ENCODE peak calls at places on chromosomes 13 and 19, in five cellular contexts. Z is cortex of kidney, Q is NCI-H2171, N is NCI-H2081, J is mesendoderm. O is an unnamed sample.

GRCh38 chr13:37479901-37480300 is 118.7 kb downstream of the POSTN start:
- DNase-seq in N (no peak), Z (no peak), Q (no peak), J (no peak), O (no peak)

GRCh38 chr13:23753523-23753922 is 135.7 kb downstream of the MIPEP start:
- DNase-seq in Q (no peak), J (peak), Z (no peak), N (no peak), O (no peak)

GRCh38 chr19:45137179-45137761 is 23.5 kb downstream of the NKPD1 start:
- DNase-seq in J (no peak), Z (no peak), Q (no peak), N (peak), O (no peak)

GRCh38 chr13:102033316-102033715 is 368.5 kb downstream of the FGF14 start:
- DNase-seq in Z (no peak), Q (no peak), N (no peak), J (no peak), O (no peak)

GRCh38 chr19:28701491-28701890 is 511.5 kb downstream of the UQCRFS1 start:
- DNase-seq in N (no peak), Q (no peak), Z (no peak), J (no peak), O (no peak)

GRCh38 chr19:42422092-42422575 is 5.1 kb downstream of the LIPE start:
- DNase-seq in J (no peak), N (no peak), Z (no peak), Q (no peak), O (no peak)

GRCh38 chr19:37243206-37243632 is 25.2 kb downstream of the ZNF383 start:
- DNase-seq in Z (no peak), N (no peak), Q (no peak), J (no peak), O (no peak)

GRCh38 chr13:39148513-39148961 is 110.3 kb downstream of the NHLRC3 start:
- DNase-seq in J (peak), Z (no peak), Q (no peak), N (peak), O (no peak)

GRCh38 chr13:92804346-92804745 is 422.3 kb upstream of the GPC6 start:
- DNase-seq in N (no peak), Q (no peak), Z (no peak), J (no peak), O (no peak)

O was measured in amygdala.